ENCODE peak calls at places on chromosome 14, in nine cellular contexts. One of them, this sample, is unnamed.

GRCh38 chr14:54136894-54137665 is 180.5 kb upstream of the BMP4 start:
- DNase-seq in body of pancreas: no peak
- DNase-seq in stomach: no peak
- DNase-seq in heart left ventricle: no peak
- DNase-seq in Peyer's patch: no peak
- DNase-seq in IMR-90: no peak
- DNase-seq in A549: no peak
- DNase-seq in gastrocnemius medialis: no peak
- DNase-seq in uterus: no peak
- DNase-seq in this sample: no peak

GRCh38 chr14:23207146-23207540 is 23.7 kb upstream of the SLC7A8 start:
- DNase-seq in body of pancreas: no peak
- DNase-seq in stomach: no peak
- DNase-seq in heart left ventricle: no peak
- DNase-seq in Peyer's patch: no peak
- DNase-seq in IMR-90: no peak
- DNase-seq in A549: no peak
- DNase-seq in gastrocnemius medialis: no peak
- DNase-seq in uterus: no peak
- DNase-seq in this sample: no peak

GRCh38 chr14:95895720-95896119 is 19.1 kb downstream of the TUNAR start:
- DNase-seq in body of pancreas: no peak
- DNase-seq in stomach: peak; percentile 42
- DNase-seq in heart left ventricle: no peak
- DNase-seq in Peyer's patch: no peak
- DNase-seq in IMR-90: no peak
- DNase-seq in A549: peak; percentile 64
- DNase-seq in gastrocnemius medialis: no peak
- DNase-seq in uterus: no peak
- DNase-seq in this sample: no peak

GRCh38 chr14:86838363-86838762 is 1154.6 kb downstream of the GALC start:
- DNase-seq in body of pancreas: no peak
- DNase-seq in stomach: no peak
- DNase-seq in heart left ventricle: no peak
- DNase-seq in Peyer's patch: no peak
- DNase-seq in IMR-90: no peak
- DNase-seq in A549: no peak
- DNase-seq in gastrocnemius medialis: no peak
- DNase-seq in uterus: no peak
- DNase-seq in this sample: no peak

GRCh38 chr14:21634840-21635239 is at the start of gene OR10G2:
- DNase-seq in body of pancreas: no peak
- DNase-seq in stomach: no peak
- DNase-seq in heart left ventricle: no peak
- DNase-seq in Peyer's patch: no peak
- DNase-seq in IMR-90: no peak
- DNase-seq in A549: no peak
- DNase-seq in gastrocnemius medialis: no peak
- DNase-seq in uterus: no peak
- DNase-seq in this sample: no peak

GRCh38 chr14:100872241-100872640 is 31.3 kb downstream of the RTL1 start:
- DNase-seq in body of pancreas: no peak
- DNase-seq in stomach: no peak
- DNase-seq in heart left ventricle: peak; percentile 17
- DNase-seq in Peyer's patch: no peak
- DNase-seq in IMR-90: peak; percentile 43
- DNase-seq in A549: no peak
- DNase-seq in gastrocnemius medialis: no peak
- DNase-seq in uterus: no peak
- DNase-seq in this sample: no peak

GRCh38 chr14:101017209-101017608 is 113.7 kb upstream of the RTL1 start:
- DNase-seq in body of pancreas: no peak
- DNase-seq in stomach: no peak
- DNase-seq in heart left ventricle: no peak
- DNase-seq in Peyer's patch: no peak
- DNase-seq in IMR-90: peak; percentile 51
- DNase-seq in A549: no peak
- DNase-seq in gastrocnemius medialis: no peak
- DNase-seq in uterus: no peak
- DNase-seq in this sample: no peak

GRCh38 chr14:49940805-49941421 is 48.0 kb downstream of the ARF6 start:
- DNase-seq in body of pancreas: no peak
- DNase-seq in stomach: no peak
- DNase-seq in heart left ventricle: no peak
- DNase-seq in Peyer's patch: no peak
- DNase-seq in IMR-90: peak; percentile 64
- DNase-seq in A549: no peak
- DNase-seq in gastrocnemius medialis: no peak
- DNase-seq in uterus: no peak
- DNase-seq in this sample: no peak

GRCh38 chr14:76937181-76938091 is 91.1 kb downstream of the IRF2BPL start:
- DNase-seq in body of pancreas: peak; percentile 39
- DNase-seq in stomach: peak; percentile 39
- DNase-seq in heart left ventricle: peak; percentile 71
- DNase-seq in Peyer's patch: no peak
- DNase-seq in IMR-90: peak; percentile 91
- DNase-seq in A549: no peak
- DNase-seq in gastrocnemius medialis: peak; percentile 81
- DNase-seq in uterus: peak; percentile 73
- DNase-seq in this sample: no peak

GRCh38 chr14:99951085-99951484 is 114.1 kb upstream of the EVL start:
- DNase-seq in body of pancreas: no peak
- DNase-seq in stomach: no peak
- DNase-seq in heart left ventricle: no peak
- DNase-seq in Peyer's patch: no peak
- DNase-seq in IMR-90: no peak
- DNase-seq in A549: no peak
- DNase-seq in gastrocnemius medialis: no peak
- DNase-seq in uterus: no peak
- DNase-seq in this sample: no peak

GRCh38 chr14:22871962-22872832 is 657 bp downstream of the LRP10 start:
- DNase-seq in body of pancreas: peak; percentile 85
- DNase-seq in stomach: peak; percentile 90
- DNase-seq in heart left ventricle: peak; percentile 76
- DNase-seq in Peyer's patch: peak; percentile 82
- DNase-seq in IMR-90: peak; percentile 81
- DNase-seq in A549: peak; percentile 87
- DNase-seq in gastrocnemius medialis: peak; percentile 79
- DNase-seq in uterus: peak; percentile 89
- DNase-seq in this sample: peak; percentile 89

GRCh38 chr14:80956922-80957321 is 1.5 kb downstream of the TSHR start:
- DNase-seq in body of pancreas: no peak
- DNase-seq in stomach: no peak
- DNase-seq in heart left ventricle: no peak
- DNase-seq in Peyer's patch: no peak
- DNase-seq in IMR-90: no peak
- DNase-seq in A549: no peak
- DNase-seq in gastrocnemius medialis: no peak
- DNase-seq in uterus: no peak
- DNase-seq in this sample: no peak

GRCh38 chr14:103391048-103391447 is 5.8 kb downstream of the MARK3 start:
- DNase-seq in body of pancreas: no peak
- DNase-seq in stomach: no peak
- DNase-seq in heart left ventricle: no peak
- DNase-seq in Peyer's patch: peak; percentile 52
- DNase-seq in IMR-90: peak; percentile 87
- DNase-seq in A549: peak; percentile 41
- DNase-seq in gastrocnemius medialis: no peak
- DNase-seq in uterus: no peak
- DNase-seq in this sample: no peak

GRCh38 chr14:80095623-80096022 is 115.7 kb downstream of the DIO2 start:
- DNase-seq in body of pancreas: no peak
- DNase-seq in stomach: no peak
- DNase-seq in heart left ventricle: no peak
- DNase-seq in Peyer's patch: no peak
- DNase-seq in IMR-90: peak; percentile 85
- DNase-seq in A549: peak; percentile 2
- DNase-seq in gastrocnemius medialis: no peak
- DNase-seq in uterus: no peak
- DNase-seq in this sample: no peak

GRCh38 chr14:66508846-66509621 is 1.1 kb downstream of the GPHN start:
- DNase-seq in body of pancreas: peak; percentile 29
- DNase-seq in stomach: no peak
- DNase-seq in heart left ventricle: peak; percentile 70
- DNase-seq in Peyer's patch: peak; percentile 26
- DNase-seq in IMR-90: peak; percentile 15
- DNase-seq in A549: peak; percentile 20
- DNase-seq in gastrocnemius medialis: peak; percentile 52
- DNase-seq in uterus: peak; percentile 39
- DNase-seq in this sample: peak; percentile 37

GRCh38 chr14:103932791-103933490 is 4.7 kb downstream of the TDRD9 start:
- DNase-seq in body of pancreas: no peak
- DNase-seq in stomach: no peak
- DNase-seq in heart left ventricle: no peak
- DNase-seq in Peyer's patch: no peak
- DNase-seq in IMR-90: no peak
- DNase-seq in A549: no peak
- DNase-seq in gastrocnemius medialis: no peak
- DNase-seq in uterus: no peak
- DNase-seq in this sample: no peak

GRCh38 chr14:96741151-96741977 is 55.8 kb upstream of the VRK1 start:
- DNase-seq in body of pancreas: peak; percentile 57
- DNase-seq in stomach: peak; percentile 68
- DNase-seq in heart left ventricle: peak; percentile 84
- DNase-seq in Peyer's patch: peak; percentile 21
- DNase-seq in IMR-90: peak; percentile 15
- DNase-seq in A549: peak; percentile 64
- DNase-seq in gastrocnemius medialis: peak; percentile 13
- DNase-seq in uterus: peak; percentile 42
- DNase-seq in this sample: peak; percentile 23

GRCh38 chr14:77372304-77372841 is 4.5 kb downstream of the TMED8 start:
- DNase-seq in body of pancreas: no peak
- DNase-seq in stomach: no peak
- DNase-seq in heart left ventricle: no peak
- DNase-seq in Peyer's patch: no peak
- DNase-seq in IMR-90: peak; percentile 88
- DNase-seq in A549: no peak
- DNase-seq in gastrocnemius medialis: no peak
- DNase-seq in uterus: no peak
- DNase-seq in this sample: no peak

GRCh38 chr14:93114068-93114710 is 1.5 kb downstream of the ITPK1 start:
- DNase-seq in body of pancreas: peak; percentile 21
- DNase-seq in stomach: no peak
- DNase-seq in heart left ventricle: no peak
- DNase-seq in Peyer's patch: peak; percentile 29
- DNase-seq in IMR-90: no peak
- DNase-seq in A549: no peak
- DNase-seq in gastrocnemius medialis: no peak
- DNase-seq in uterus: no peak
- DNase-seq in this sample: no peak

GRCh38 chr14:104094056-104094708 is 8.7 kb downstream of the ASPG start:
- DNase-seq in body of pancreas: no peak
- DNase-seq in stomach: no peak
- DNase-seq in heart left ventricle: no peak
- DNase-seq in Peyer's patch: no peak
- DNase-seq in IMR-90: no peak
- DNase-seq in A549: no peak
- DNase-seq in gastrocnemius medialis: no peak
- DNase-seq in uterus: no peak
- DNase-seq in this sample: no peak

GRCh38 chr14:94376976-94377865 is 11.2 kb downstream of the SERPINA1 start:
- DNase-seq in body of pancreas: no peak
- DNase-seq in stomach: no peak
- DNase-seq in heart left ventricle: no peak
- DNase-seq in Peyer's patch: no peak
- DNase-seq in IMR-90: no peak
- DNase-seq in A549: no peak
- DNase-seq in gastrocnemius medialis: no peak
- DNase-seq in uterus: no peak
- DNase-seq in this sample: no peak
- TF ChIP-seq POLR2A in body of pancreas: no peak
- TF ChIP-seq POLR2A in stomach: no peak
- TF ChIP-seq POLR2A in heart left ventricle: no peak
- TF ChIP-seq POLR2A in Peyer's patch: no peak
- TF ChIP-seq POLR2A in IMR-90: no peak
- TF ChIP-seq POLR2A in A549: no peak
- TF ChIP-seq POLR2A in gastrocnemius medialis: no peak
- TF ChIP-seq POLR2A in uterus: no peak
- TF ChIP-seq POLR2A in this sample: no peak

GRCh38 chr14:68363841-68364711 is 428.8 kb downstream of the ZFP36L1 start:
- DNase-seq in body of pancreas: no peak
- DNase-seq in stomach: no peak
- DNase-seq in heart left ventricle: peak; percentile 85
- DNase-seq in Peyer's patch: no peak
- DNase-seq in IMR-90: peak; percentile 62
- DNase-seq in A549: no peak
- DNase-seq in gastrocnemius medialis: peak; percentile 21
- DNase-seq in uterus: peak; percentile 35
- DNase-seq in this sample: no peak
- H3K27ac ChIP-seq in body of pancreas: peak overlapping the region; percentile 70
- H3K27ac ChIP-seq in stomach: peak overlapping the region; percentile 77
- H3K27ac ChIP-seq in heart left ventricle: no peak overlapping the region
- H3K27ac ChIP-seq in Peyer's patch: peak overlapping the region; percentile 66
- H3K27ac ChIP-seq in IMR-90: no peak overlapping the region
- H3K27ac ChIP-seq in A549: peak overlapping the region; percentile 82
- H3K27ac ChIP-seq in gastrocnemius medialis: no peak overlapping the region
- H3K27ac ChIP-seq in uterus: peak overlapping the region; percentile 86
- H3K27ac ChIP-seq in this sample: peak overlapping the region; percentile 19

DNA sequence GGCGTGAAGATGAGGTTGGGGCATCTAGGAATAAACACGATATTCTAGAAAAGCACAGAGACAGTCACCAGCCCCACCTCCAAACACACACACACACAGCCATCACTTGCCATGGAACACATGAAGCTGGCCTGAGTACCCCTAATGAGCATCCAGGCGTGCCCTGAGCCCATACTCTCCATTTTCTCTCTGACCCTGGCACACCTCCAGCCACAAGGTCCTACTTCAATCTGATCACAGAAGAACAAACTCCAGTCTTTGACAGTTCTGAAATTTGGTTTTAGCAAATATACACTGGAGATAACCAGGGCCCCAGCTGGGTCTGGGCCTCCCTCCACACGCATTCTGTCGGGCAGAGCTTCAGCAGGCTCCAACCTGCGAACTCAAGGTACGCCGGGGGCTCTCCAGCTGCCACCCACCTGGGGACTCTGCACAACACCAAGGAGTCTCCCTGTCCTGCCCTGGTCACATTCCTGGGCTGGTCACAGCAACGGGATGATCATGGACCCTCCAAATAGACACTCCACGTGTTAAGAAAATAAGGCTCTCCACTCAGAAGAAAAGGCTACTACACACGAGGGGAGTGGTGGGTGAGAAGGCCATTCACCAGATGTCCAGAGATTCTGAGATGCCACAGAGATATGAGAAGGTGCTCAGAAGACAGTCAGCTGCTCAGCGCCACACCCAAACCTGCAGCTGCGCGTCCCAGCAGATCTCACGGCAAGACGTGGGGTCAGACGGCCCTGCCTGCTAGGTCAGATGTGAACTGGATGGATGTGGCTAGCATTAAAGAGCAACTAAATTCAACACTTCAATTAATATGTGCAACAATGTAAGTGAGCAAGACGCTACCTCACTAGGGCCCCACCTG is 57.0 kb upstream of the PNMA1 start:
- DNase-seq in body of pancreas: no peak
- DNase-seq in stomach: no peak
- DNase-seq in heart left ventricle: no peak
- DNase-seq in Peyer's patch: no peak
- DNase-seq in IMR-90: no peak
- DNase-seq in A549: no peak
- DNase-seq in gastrocnemius medialis: no peak
- DNase-seq in uterus: no peak
- DNase-seq in this sample: no peak
- H3K4me1 ChIP-seq in body of pancreas: peaks cover 76% of the 10 kb centered on the region
- H3K4me1 ChIP-seq in stomach: peaks cover 64% of the 10 kb centered on the region
- H3K4me1 ChIP-seq in heart left ventricle: peaks cover 95% of the 10 kb centered on the region
- H3K4me1 ChIP-seq in Peyer's patch: peaks cover 52% of the 10 kb centered on the region
- H3K4me1 ChIP-seq in IMR-90: peaks cover 23% of the 10 kb centered on the region
- H3K4me1 ChIP-seq in A549: peaks cover 19% of the 10 kb centered on the region
- H3K4me1 ChIP-seq in gastrocnemius medialis: peaks cover 89% of the 10 kb centered on the region
- H3K4me1 ChIP-seq in uterus: peaks cover 34% of the 10 kb centered on the region
- H3K4me1 ChIP-seq in this sample: peaks cover 11% of the 10 kb centered on the region

GRCh38 chr14:105167303-105168092 is 1.1 kb downstream of the JAG2 start:
- DNase-seq in body of pancreas: no peak
- DNase-seq in stomach: peak; percentile 33
- DNase-seq in heart left ventricle: no peak
- DNase-seq in Peyer's patch: no peak
- DNase-seq in IMR-90: no peak
- DNase-seq in A549: no peak
- DNase-seq in gastrocnemius medialis: peak; percentile 39
- DNase-seq in uterus: no peak
- DNase-seq in this sample: peak; percentile 46
- TF ChIP-seq POLR2A in body of pancreas: peak; percentile 18
- TF ChIP-seq POLR2A in stomach: no peak
- TF ChIP-seq POLR2A in heart left ventricle: no peak
- TF ChIP-seq POLR2A in Peyer's patch: no peak
- TF ChIP-seq POLR2A in IMR-90: no peak
- TF ChIP-seq POLR2A in A549: peak; percentile 24
- TF ChIP-seq POLR2A in gastrocnemius medialis: peak; percentile 63
- TF ChIP-seq POLR2A in uterus: no peak
- TF ChIP-seq POLR2A in this sample: no peak